ENCODE peak calls at places on chromosomes 12 and 14, in four cellular contexts. One of them, this sample, is unnamed.

GRCh38 chr12:132489078-132489601 is 811 bp upstream of the FBRSL1 start:
- DNase-seq in AG04450: no peak
- DNase-seq in right lobe of liver: peak
- DNase-seq in upper lobe of right lung: peak
- DNase-seq in this sample: no peak

GRCh38 chr12:115322275-115322674 is 638.3 kb upstream of the TBX3 start:
- DNase-seq in AG04450: no peak
- DNase-seq in right lobe of liver: no peak
- DNase-seq in upper lobe of right lung: no peak
- DNase-seq in this sample: no peak

GRCh38 chr12:76422154-76422877 is 74.1 kb upstream of the BBS10 start:
- DNase-seq in AG04450: no peak
- DNase-seq in right lobe of liver: no peak
- DNase-seq in upper lobe of right lung: no peak
- DNase-seq in this sample: no peak

GRCh38 chr12:50058743-50059312 is 1.4 kb downstream of the ASIC1 start:
- DNase-seq in AG04450: no peak
- DNase-seq in right lobe of liver: peak
- DNase-seq in upper lobe of right lung: no peak
- DNase-seq in this sample: no peak

GRCh38 chr14:50357124-50357523 is 39.6 kb downstream of the CDKL1 start:
- DNase-seq in AG04450: no peak
- DNase-seq in right lobe of liver: no peak
- DNase-seq in upper lobe of right lung: no peak
- DNase-seq in this sample: no peak

GRCh38 chr14:95237956-95238355 is 80.6 kb upstream of the DICER1 start:
- DNase-seq in AG04450: no peak
- DNase-seq in right lobe of liver: no peak
- DNase-seq in upper lobe of right lung: no peak
- DNase-seq in this sample: no peak

GRCh38 chr14:68109132-68109531 is 289.6 kb downstream of the RAD51B start:
- DNase-seq in AG04450: no peak
- DNase-seq in right lobe of liver: no peak
- DNase-seq in upper lobe of right lung: no peak
- DNase-seq in this sample: no peak

GRCh38 chr14:78202976-78203375 is 32.8 kb downstream of the NRXN3 start:
- DNase-seq in AG04450: no peak
- DNase-seq in right lobe of liver: no peak
- DNase-seq in upper lobe of right lung: no peak
- DNase-seq in this sample: no peak

GRCh38 chr12:2613674-2614073 is 181.1 kb upstream of the FKBP4 start:
- DNase-seq in AG04450: peak
- DNase-seq in right lobe of liver: no peak
- DNase-seq in upper lobe of right lung: no peak
- DNase-seq in this sample: peak

GRCh38 chr14:101556131-101556530 is 5.2 kb upstream of the DIO3 start:
- DNase-seq in AG04450: no peak
- DNase-seq in right lobe of liver: peak
- DNase-seq in upper lobe of right lung: no peak
- DNase-seq in this sample: no peak

GRCh38 chr14:98513558-98513957 is 758.4 kb downstream of the BCL11B start:
- DNase-seq in AG04450: no peak
- DNase-seq in right lobe of liver: no peak
- DNase-seq in upper lobe of right lung: no peak
- DNase-seq in this sample: no peak

GRCh38 chr14:50932159-50932558 is 12.1 kb downstream of the PYGL start:
- DNase-seq in AG04450: no peak
- DNase-seq in right lobe of liver: no peak
- DNase-seq in upper lobe of right lung: no peak
- DNase-seq in this sample: no peak

GRCh38 chr14:90388982-90389381 is 7.8 kb upstream of the CALM1 start:
- DNase-seq in AG04450: no peak
- DNase-seq in right lobe of liver: no peak
- DNase-seq in upper lobe of right lung: no peak
- DNase-seq in this sample: no peak

GRCh38 chr12:104064842-104065441 is 611 bp downstream of the HCFC2 start:
- DNase-seq in AG04450: no peak
- DNase-seq in right lobe of liver: peak
- DNase-seq in upper lobe of right lung: no peak
- DNase-seq in this sample: no peak

GRCh38 chr12:81255456-81255855 is 177.6 kb downstream of the ACSS3 start:
- DNase-seq in AG04450: no peak
- DNase-seq in right lobe of liver: no peak
- DNase-seq in upper lobe of right lung: no peak
- DNase-seq in this sample: no peak

GRCh38 chr12:19643635-19644034 is 204.3 kb downstream of the AEBP2 start:
- DNase-seq in AG04450: no peak
- DNase-seq in right lobe of liver: no peak
- DNase-seq in upper lobe of right lung: no peak
- DNase-seq in this sample: no peak

GRCh38 chr14:73751157-73751691 is 37.0 kb upstream of the PNMA1 start:
- DNase-seq in AG04450: no peak
- DNase-seq in right lobe of liver: no peak
- DNase-seq in upper lobe of right lung: no peak
- DNase-seq in this sample: no peak

GRCh38 chr14:73750161-73750901 is 36.1 kb upstream of the PNMA1 start:
- DNase-seq in AG04450: no peak
- DNase-seq in right lobe of liver: no peak
- DNase-seq in upper lobe of right lung: no peak
- DNase-seq in this sample: no peak

GRCh38 chr14:73753887-73754880 is 40.0 kb upstream of the PNMA1 start:
- DNase-seq in AG04450: no peak
- DNase-seq in right lobe of liver: peak
- DNase-seq in upper lobe of right lung: no peak
- DNase-seq in this sample: no peak

GRCh38 chr14:73753043-73753886 is 39.1 kb upstream of the PNMA1 start:
- DNase-seq in AG04450: no peak
- DNase-seq in right lobe of liver: peak
- DNase-seq in upper lobe of right lung: peak
- DNase-seq in this sample: peak

DNA sequence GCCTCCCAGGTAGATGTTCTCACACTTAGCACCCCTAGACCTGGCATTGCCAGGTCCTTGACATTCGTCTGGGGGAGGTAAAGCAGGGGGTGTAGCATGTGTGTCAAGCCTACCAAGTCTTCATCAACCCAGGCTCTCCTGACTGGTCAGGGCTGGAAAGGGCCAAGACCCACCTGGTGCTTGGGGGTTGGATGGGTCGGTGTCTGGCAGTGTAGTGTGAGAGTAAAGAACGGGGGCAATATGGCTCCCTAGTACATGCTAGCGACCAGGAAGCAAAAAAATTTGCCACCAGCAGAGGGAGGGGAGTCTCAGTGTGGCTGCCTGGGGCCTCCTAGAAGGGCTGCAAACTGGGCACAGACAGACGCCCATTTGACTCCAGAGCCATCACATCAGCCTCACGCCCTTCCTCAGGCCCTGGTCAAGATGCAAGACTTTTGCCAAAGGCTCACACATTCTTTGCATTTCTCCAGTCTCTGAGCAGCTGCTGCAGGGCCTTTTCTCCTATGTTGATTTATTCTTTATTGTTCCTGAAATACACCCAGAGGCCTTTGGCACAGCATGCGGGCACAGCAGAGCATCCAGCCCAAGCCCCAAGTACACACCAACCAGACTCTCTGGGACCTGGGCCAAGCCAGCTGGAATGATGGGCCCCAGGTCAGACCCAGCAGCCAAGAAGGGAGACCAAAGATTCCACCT is 38.3 kb upstream of the PNMA1 start:
- DNase-seq in AG04450: no peak
- DNase-seq in right lobe of liver: peak
- DNase-seq in upper lobe of right lung: peak
- DNase-seq in this sample: no peak
- TF ChIP-seq CTCF in AG04450: peak
- TF ChIP-seq CTCF in right lobe of liver: peak
- TF ChIP-seq CTCF in upper lobe of right lung: peak
- TF ChIP-seq CTCF in this sample: no peak

DNA sequence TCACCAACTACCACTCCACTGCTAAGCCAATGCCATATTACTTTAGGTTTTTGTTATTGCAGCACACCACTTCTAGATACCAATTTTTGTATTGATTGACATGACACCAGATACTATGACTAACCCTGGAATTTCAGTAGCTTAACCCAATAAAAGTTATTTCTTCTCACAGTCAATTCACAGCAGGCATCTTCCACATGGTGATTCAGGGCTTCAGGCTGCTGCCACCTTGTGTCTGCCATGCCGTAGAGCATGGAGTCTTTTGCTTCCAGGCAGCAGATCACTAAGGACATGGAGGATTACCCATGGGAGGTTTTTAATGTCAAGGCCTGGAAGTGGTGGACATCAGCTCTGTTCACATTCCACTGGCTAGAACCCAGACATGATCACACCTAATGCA is 56.4 kb upstream of the LTA4H start:
- DNase-seq in AG04450: no peak
- DNase-seq in right lobe of liver: no peak
- DNase-seq in upper lobe of right lung: no peak
- DNase-seq in this sample: no peak
- TF ChIP-seq CTCF in AG04450: no peak
- TF ChIP-seq CTCF in right lobe of liver: no peak
- TF ChIP-seq CTCF in upper lobe of right lung: no peak
- TF ChIP-seq CTCF in this sample: no peak

GRCh38 chr12:93380480-93381121 is 2.9 kb downstream of the NUDT4 start:
- DNase-seq in AG04450: no peak
- DNase-seq in right lobe of liver: no peak
- DNase-seq in upper lobe of right lung: no peak
- DNase-seq in this sample: peak
- TF ChIP-seq CTCF in AG04450: peak
- TF ChIP-seq CTCF in right lobe of liver: peak
- TF ChIP-seq CTCF in upper lobe of right lung: peak
- TF ChIP-seq CTCF in this sample: peak

DNA sequence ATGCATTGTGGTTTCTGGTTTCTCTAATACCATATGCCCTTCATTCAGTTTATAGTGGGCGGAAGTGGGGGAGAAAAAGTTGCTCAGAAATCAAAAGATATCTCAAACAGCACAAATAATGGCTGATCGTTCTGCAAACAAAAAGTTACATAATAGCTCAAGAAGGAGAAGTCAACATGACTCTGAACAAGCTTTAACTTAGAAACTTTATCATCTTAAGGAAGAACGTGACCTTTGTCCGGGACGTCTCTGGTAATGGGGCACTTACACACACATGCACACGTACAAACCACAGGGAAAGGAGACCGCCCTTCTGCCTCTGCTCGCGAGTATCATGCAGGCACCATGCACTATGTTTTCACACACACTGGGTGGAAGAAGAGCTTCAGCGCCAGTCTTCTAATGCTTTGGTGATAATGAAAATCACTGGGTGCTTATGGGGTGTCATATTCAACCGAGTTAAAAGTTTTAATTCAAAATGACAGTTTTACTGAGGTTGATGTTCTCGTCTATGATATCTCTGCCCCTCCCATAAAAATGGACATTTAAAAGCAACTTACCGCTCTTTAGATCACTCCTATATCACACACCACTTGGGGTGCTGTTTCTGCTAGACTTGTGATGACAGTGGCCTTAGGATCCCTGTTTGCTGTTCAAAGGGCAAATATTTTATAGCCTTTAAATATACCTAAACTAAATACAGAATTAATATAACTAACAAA is 4.7 kb downstream of the FOS start:
- DNase-seq in AG04450: no peak
- DNase-seq in right lobe of liver: no peak
- DNase-seq in upper lobe of right lung: no peak
- DNase-seq in this sample: peak
- TF ChIP-seq CTCF in AG04450: peak
- TF ChIP-seq CTCF in right lobe of liver: no peak
- TF ChIP-seq CTCF in upper lobe of right lung: peak
- TF ChIP-seq CTCF in this sample: no peak

This sample was measured in right atrium auricular region.